ENCODE peak calls at places on chromosomes 13 and 19, in six cellular contexts. E is cardiac fibroblast; F is testis; P is endothelial cell; M is activated naive CD4-positive, alpha-beta T cell treated with anti-CD3 and anti-CD28 coated beads, Interleukin-2, amount 10 ng/mL, durations not matched to agents 7 days and 5 days; W is left ventricle myocardium inferior. N is an unnamed sample.
A peak's percentile ranks its signal among the peaks of the same experiment; 100 is the strongest.

GRCh38 chr13:26037302-26037701 is 14.5 kb downstream of the SHISA2 start:
- DNase-seq in M (peak; percentile 45), W (no peak), E (peak; percentile 28), F (peak; percentile 71), P (peak; percentile 47), N (no peak)

GRCh38 chr13:80361298-80361697 is 20.4 kb upstream of the SPRY2 start:
- DNase-seq in P (no peak), M (no peak), E (no peak), W (no peak), F (no peak), N (no peak)

GRCh38 chr13:50080158-50080855 is 65.1 kb downstream of the KCNRG start:
- DNase-seq in E (peak; percentile 48), P (peak; percentile 22), F (peak; percentile 56), M (peak; percentile 52), W (no peak), N (no peak)

GRCh38 chr13:90968510-90968909 is 379.0 kb upstream of the MIR17HG start:
- DNase-seq in E (peak; percentile 21), W (no peak), P (peak; percentile 54), F (peak; percentile 19), M (no peak), N (no peak)

GRCh38 chr13:40970803-40971202 is 48.3 kb downstream of the ELF1 start:
- DNase-seq in E (no peak), F (no peak), M (no peak), W (no peak), P (no peak), N (no peak)

GRCh38 chr13:32737679-32738078 is 151.4 kb downstream of the PDS5B start:
- DNase-seq in W (no peak), F (no peak), M (no peak), E (no peak), P (no peak), N (no peak)

GRCh38 chr19:42196011-42197001 is 21.2 kb downstream of the DEDD2 start:
- DNase-seq in M (no peak), F (peak; percentile 46), E (no peak), W (no peak), P (no peak), N (no peak)

GRCh38 chr19:34044011-34044410 is 128.3 kb upstream of the LSM14A start:
- DNase-seq in P (no peak), M (no peak), W (no peak), F (no peak), E (no peak), N (no peak)

GRCh38 chr13:79423801-79424642 is 18.0 kb upstream of the RBM26 start:
- DNase-seq in W (no peak), E (peak; percentile 77), F (no peak), P (no peak), M (no peak), N (no peak)

GRCh38 chr19:18793144-18794028 is 2.3 kb upstream of the COMP start:
- DNase-seq in W (no peak), P (no peak), E (no peak), F (no peak), M (no peak), N (no peak)

GRCh38 chr13:45928196-45928595 is 76.6 kb upstream of the SIAH3 start:
- DNase-seq in P (no peak), M (no peak), E (no peak), W (no peak), F (no peak), N (no peak)

GRCh38 chr19:13082192-13083007 is 20.3 kb downstream of the LYL1 start:
- DNase-seq in F (peak; percentile 73), P (peak; percentile 57), W (no peak), E (peak; percentile 55), M (no peak), N (no peak)

GRCh38 chr13:27200413-27201066 is 28.9 kb upstream of the USP12 start:
- DNase-seq in E (no peak), P (no peak), F (no peak), W (no peak), M (no peak), N (no peak)

GRCh38 chr13:106573855-106574254 is 5.9 kb upstream of the ARGLU1 start:
- DNase-seq in M (no peak), P (no peak), F (peak; percentile 52), E (peak; percentile 65), W (peak; percentile 49), N (peak; percentile 55)

GRCh38 chr19:47765522-47766358 is 12.8 kb upstream of the SELENOW start:
- DNase-seq in E (peak; percentile 66), P (peak; percentile 81), F (peak; percentile 61), M (peak; percentile 59), W (peak; percentile 75), N (peak; percentile 77)

GRCh38 chr19:4981681-4981958 is 12.7 kb downstream of the KDM4B start:
- DNase-seq in W (no peak), M (no peak), E (no peak), F (no peak), P (no peak), N (no peak)

GRCh38 chr13:92537485-92537884 is 689.1 kb upstream of the GPC6 start:
- DNase-seq in E (no peak), P (no peak), W (no peak), F (no peak), M (no peak), N (no peak)

GRCh38 chr19:2282062-2282861 is at the start of gene PEAK3:
- DNase-seq in M (peak; percentile 70), P (peak; percentile 73), W (peak; percentile 87), F (peak; percentile 78), E (peak; percentile 51), N (peak; percentile 85)

GRCh38 chr13:87274209-87274819 is 396.9 kb upstream of the SLITRK5 start:
- DNase-seq in M (no peak), P (peak; percentile 61), W (no peak), E (peak; percentile 43), F (peak; percentile 71), N (no peak)

GRCh38 chr13:40986328-40986856 is 32.7 kb downstream of the ELF1 start:
- DNase-seq in E (peak; percentile 28), M (no peak), F (no peak), W (no peak), P (no peak), N (no peak)

GRCh38 chr19:13987101-13987890 is 18.8 kb downstream of the RFX1 start:
- DNase-seq in P (no peak), M (no peak), W (peak; percentile 69), F (peak; percentile 32), E (no peak), N (peak; percentile 79)

GRCh38 chr19:45592366-45592765 is 7.8 kb upstream of the OPA3 start:
- DNase-seq in M (no peak), P (no peak), F (no peak), E (no peak), W (no peak), N (no peak)

GRCh38 chr19:21432590-21432989 is 35.7 kb downstream of the ZNF493 start:
- DNase-seq in W (no peak), F (no peak), E (no peak), P (no peak), M (no peak), N (no peak)

GRCh38 chr13:96229356-96229755 is 139.4 kb downstream of the HS6ST3 start:
- DNase-seq in W (no peak), M (no peak), F (peak; percentile 16), P (peak; percentile 18), E (peak; percentile 2), N (no peak)

GRCh38 chr13:44219808-44220544 is 153.6 kb upstream of the SERP2 start:
- DNase-seq in W (no peak), E (peak; percentile 63), M (no peak), F (no peak), P (no peak), N (no peak)

GRCh38 chr19:31138077-31138476 is 211.2 kb downstream of the TSHZ3 start:
- DNase-seq in P (no peak), E (no peak), F (no peak), W (no peak), M (no peak), N (no peak)

GRCh38 chr13:32969516-32969941 is 46.7 kb upstream of the KL start:
- DNase-seq in F (no peak), E (peak; percentile 60), M (no peak), P (no peak), W (no peak), N (no peak)

GRCh38 chr19:2246801-2247361 is 2.2 kb upstream of the AMH start:
- DNase-seq in F (peak; percentile 81), M (no peak), E (peak; percentile 72), P (no peak), W (peak; percentile 62), N (peak; percentile 73)

GRCh38 chr19:11481777-11482383 is 1.0 kb upstream of the ELAVL3 start:
- DNase-seq in F (peak; percentile 81), M (peak; percentile 84), P (peak; percentile 49), W (peak; percentile 67), E (peak; percentile 92), N (peak; percentile 83)

GRCh38 chr19:5083547-5083965 is 114.6 kb downstream of the KDM4B start:
- DNase-seq in E (peak; percentile 76), M (no peak), W (peak; percentile 37), P (no peak), F (no peak), N (peak; percentile 50)

GRCh38 chr13:30847697-30848307 is 58.3 kb upstream of the MEDAG start:
- DNase-seq in M (no peak), F (no peak), W (no peak), P (no peak), E (peak; percentile 99), N (no peak)

GRCh38 chr19:16368385-16369305 is 44.0 kb downstream of the KLF2 start:
- DNase-seq in W (no peak), P (no peak), E (no peak), F (no peak), M (peak; percentile 90), N (peak; percentile 46)